ENCODE peak calls at places on chromosomes 4 and X, in ten cellular contexts. W is fibroblast of pulmonary artery, V is endodermal cell, U is OCI-LY7, P is GM12878, J is upper lobe of right lung, Y is heart left ventricle, G is GM12865, O is left lung, B is fibroblast of mammary gland. T is an unnamed sample.

GRCh38 chr4:169272265-169272886 is 1.6 kb upstream of the SH3RF1 start:
- DNase-seq in W (peak), V (no peak), U (no peak), P (peak), J (no peak), Y (no peak), G (peak), O (no peak), B (peak), T (no peak)

GRCh38 chrX:16212024-16212423 is 44.7 kb downstream of the MAGEB17 start:
- DNase-seq in W (peak), V (no peak), U (no peak), P (no peak), J (no peak), Y (no peak), G (no peak), O (no peak), B (peak), T (no peak)

GRCh38 chr4:38672247-38673071 is 8.5 kb downstream of the KLF3 start:
- DNase-seq in W (no peak), V (peak), U (no peak), P (no peak), J (no peak), Y (no peak), G (no peak), O (no peak), B (no peak), T (no peak)

GRCh38 chr4:187732524-187732923 is 263.0 kb upstream of the ZFP42 start:
- DNase-seq in W (peak), V (no peak), U (no peak), P (no peak), J (no peak), Y (no peak), G (no peak), O (no peak), B (no peak), T (no peak)

GRCh38 chr4:172096771-172097170 is 283.6 kb downstream of the GALNTL6 start:
- DNase-seq in W (peak), V (no peak), U (no peak), P (no peak), J (no peak), Y (no peak), G (no peak), O (no peak), B (no peak), T (no peak)

GRCh38 chrX:49069038-49069437 is 4.8 kb downstream of the PRAF2 start:
- DNase-seq in W (no peak), V (no peak), U (no peak), P (no peak), J (no peak), Y (no peak), G (no peak), O (no peak), B (no peak), T (no peak)

GRCh38 chr4:52051213-52051614 is at the start of gene SPATA18:
- DNase-seq in W (no peak), V (no peak), U (no peak), P (no peak), J (peak), Y (peak), G (peak), O (peak), B (peak), T (peak)

GRCh38 chr4:144115519-144115918 is 25.0 kb downstream of the GYPA start:
- DNase-seq in W (no peak), V (no peak), U (no peak), P (no peak), J (no peak), Y (no peak), G (peak), O (no peak), B (no peak), T (no peak)

GRCh38 chr4:165761968-165762367 is 111.1 kb upstream of the TLL1 start:
- DNase-seq in W (no peak), V (no peak), U (no peak), P (no peak), J (no peak), Y (no peak), G (no peak), O (no peak), B (no peak), T (no peak)

GRCh38 chr4:3250438-3250955 is 1.5 kb downstream of the MSANTD1 start:
- DNase-seq in W (no peak), V (peak), U (no peak), P (no peak), J (peak), Y (no peak), G (no peak), O (peak), B (no peak), T (peak)

GRCh38 chr4:147582386-147583077 is 34.7 kb upstream of the TMEM184C start:
- DNase-seq in W (peak), V (no peak), U (no peak), P (no peak), J (no peak), Y (no peak), G (no peak), O (no peak), B (peak), T (no peak)

DNA sequence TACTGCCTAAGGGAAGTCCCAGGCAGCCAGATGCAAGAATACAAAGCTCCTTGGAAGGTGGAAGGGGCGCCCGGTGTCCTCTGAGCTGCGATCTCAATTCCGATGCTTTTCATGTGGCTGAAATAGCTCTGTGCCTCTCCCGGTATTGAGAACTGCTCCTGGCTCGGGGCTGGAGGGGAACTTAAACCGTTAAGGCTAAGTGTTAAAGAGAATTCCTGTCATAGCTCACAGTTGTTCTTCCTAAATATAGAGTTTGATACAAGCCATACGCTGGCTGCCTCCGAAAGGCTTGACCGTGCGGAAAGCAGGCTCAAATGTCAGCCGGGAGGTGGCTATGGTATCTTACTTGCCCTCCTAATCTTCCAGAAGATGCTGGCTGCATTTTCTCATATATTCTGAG is at the start of gene SMPX:
- DNase-seq in W (no peak), V (no peak), U (no peak), P (no peak), J (no peak), Y (peak), G (no peak), O (no peak), B (no peak), T (no peak)
- H3K4me3 ChIP-seq in W (no peak), V (no peak), U (no peak), P (no peak), J (no peak), Y (peak), G (no peak), O (no peak), B (no peak), T (no peak)

GRCh38 chr4:86453044-86453501 is 93.2 kb upstream of the MAPK10 start:
- DNase-seq in W (peak), V (no peak), U (no peak), P (no peak), J (no peak), Y (peak), G (no peak), O (no peak), B (peak), T (no peak)
- H3K4me3 ChIP-seq in W (peak), V (no peak), U (no peak), P (no peak), J (peak), Y (peak), G (no peak), O (no peak), B (peak), T (no peak)

DNA sequence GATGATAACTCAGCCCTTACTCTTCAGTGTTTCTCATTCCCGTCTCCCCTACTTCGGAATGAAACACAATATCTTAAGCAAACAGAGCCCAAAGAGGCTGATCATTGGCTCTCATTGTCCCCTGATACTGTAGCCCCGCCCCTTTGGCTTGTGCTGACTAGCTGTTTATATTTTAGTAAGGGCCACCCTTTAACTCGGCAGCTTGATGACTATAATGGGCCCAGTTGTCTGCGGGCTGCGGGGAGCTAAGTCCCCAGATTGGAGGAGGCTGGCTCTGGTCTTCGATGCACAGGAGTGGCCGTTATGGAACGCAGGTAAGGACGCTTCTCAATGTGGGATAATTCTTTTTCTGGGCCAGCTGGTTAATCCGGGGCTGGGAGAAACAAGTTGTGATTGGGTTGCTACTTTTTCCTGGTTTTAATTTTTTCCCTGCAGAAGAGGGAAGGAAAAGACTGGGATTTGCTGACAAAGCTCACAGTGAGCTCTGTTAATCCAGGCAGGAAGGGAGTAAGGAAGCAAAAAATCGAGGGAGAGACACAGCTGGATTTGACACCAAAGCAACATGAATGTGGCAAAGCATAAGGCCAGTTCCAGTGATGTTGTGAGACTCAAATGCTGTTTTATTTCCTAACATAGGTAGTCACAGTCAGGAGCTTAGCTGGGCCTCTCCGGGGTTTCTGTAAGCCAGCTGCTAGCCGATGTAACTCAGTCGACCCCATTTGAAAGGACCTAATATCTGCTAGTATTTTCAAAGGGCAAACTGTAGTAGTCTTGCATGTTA is at the start of gene TRIM2:
- DNase-seq in W (peak), V (peak), U (no peak), P (no peak), J (peak), Y (peak), G (no peak), O (peak), B (peak), T (peak)
- H3K4me3 ChIP-seq in W (peak), V (peak), U (no peak), P (no peak), J (peak), Y (peak), G (no peak), O (peak), B (peak), T (peak)

DNA sequence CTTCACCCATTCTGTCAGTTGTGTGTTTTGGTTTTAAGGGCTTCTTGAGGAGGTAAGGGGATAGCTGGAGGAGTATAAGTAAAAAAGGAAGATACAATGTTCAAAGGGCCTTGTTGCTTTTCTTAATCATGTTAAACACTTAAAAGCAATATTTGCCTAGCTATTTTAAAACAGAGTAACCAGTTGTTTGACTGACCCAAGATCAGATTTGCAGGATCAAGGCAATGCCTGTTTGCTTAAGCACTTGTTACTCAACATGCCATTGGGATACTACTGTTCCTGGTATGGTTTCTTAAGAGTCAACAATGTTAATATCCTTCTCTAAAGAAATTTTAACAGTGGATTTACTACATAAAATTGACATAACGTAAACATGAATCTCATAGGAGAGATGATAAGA is 2.6 kb downstream of the DCLK2 start:
- DNase-seq in W (no peak), V (no peak), U (no peak), P (no peak), J (no peak), Y (no peak), G (no peak), O (no peak), B (no peak), T (no peak)
- H3K4me3 ChIP-seq in W (no peak), V (no peak), U (no peak), P (no peak), J (no peak), Y (peak), G (no peak), O (no peak), B (no peak), T (no peak)

DNA sequence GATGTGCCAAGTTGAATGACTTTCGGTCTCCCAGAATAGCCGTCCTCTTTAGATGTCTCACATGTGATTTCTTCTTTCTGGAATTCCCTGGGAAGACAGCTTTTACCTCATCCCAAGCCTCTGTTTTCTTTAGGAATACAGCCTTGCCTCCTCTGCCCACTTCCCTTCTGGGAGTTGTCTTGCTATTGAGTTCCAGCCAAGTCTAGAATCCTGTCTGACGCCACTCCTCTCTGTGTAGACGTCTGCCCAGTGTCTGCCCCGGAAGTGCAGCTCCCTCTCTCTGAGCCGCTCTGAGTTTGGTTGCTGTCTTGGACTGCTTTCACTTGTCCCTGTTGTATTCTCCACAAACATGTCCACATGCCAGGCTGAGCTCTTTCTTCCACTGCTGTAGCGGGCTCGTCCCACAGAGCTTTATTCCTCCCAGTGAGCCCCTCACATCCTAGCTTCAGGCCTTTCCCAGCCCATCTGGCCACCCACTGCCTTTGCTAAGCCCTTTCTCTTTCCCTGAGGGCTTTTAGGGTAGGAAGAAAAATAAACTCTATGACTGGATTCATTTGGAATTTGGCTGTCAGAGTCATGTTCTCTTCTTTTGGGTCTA is 9.0 kb upstream of the IGFBP7 start:
- DNase-seq in W (peak), V (no peak), U (no peak), P (no peak), J (peak), Y (peak), G (no peak), O (peak), B (peak), T (no peak)
- H3K4me3 ChIP-seq in W (peak), V (no peak), U (no peak), P (no peak), J (no peak), Y (peak), G (no peak), O (no peak), B (peak), T (no peak)

DNA sequence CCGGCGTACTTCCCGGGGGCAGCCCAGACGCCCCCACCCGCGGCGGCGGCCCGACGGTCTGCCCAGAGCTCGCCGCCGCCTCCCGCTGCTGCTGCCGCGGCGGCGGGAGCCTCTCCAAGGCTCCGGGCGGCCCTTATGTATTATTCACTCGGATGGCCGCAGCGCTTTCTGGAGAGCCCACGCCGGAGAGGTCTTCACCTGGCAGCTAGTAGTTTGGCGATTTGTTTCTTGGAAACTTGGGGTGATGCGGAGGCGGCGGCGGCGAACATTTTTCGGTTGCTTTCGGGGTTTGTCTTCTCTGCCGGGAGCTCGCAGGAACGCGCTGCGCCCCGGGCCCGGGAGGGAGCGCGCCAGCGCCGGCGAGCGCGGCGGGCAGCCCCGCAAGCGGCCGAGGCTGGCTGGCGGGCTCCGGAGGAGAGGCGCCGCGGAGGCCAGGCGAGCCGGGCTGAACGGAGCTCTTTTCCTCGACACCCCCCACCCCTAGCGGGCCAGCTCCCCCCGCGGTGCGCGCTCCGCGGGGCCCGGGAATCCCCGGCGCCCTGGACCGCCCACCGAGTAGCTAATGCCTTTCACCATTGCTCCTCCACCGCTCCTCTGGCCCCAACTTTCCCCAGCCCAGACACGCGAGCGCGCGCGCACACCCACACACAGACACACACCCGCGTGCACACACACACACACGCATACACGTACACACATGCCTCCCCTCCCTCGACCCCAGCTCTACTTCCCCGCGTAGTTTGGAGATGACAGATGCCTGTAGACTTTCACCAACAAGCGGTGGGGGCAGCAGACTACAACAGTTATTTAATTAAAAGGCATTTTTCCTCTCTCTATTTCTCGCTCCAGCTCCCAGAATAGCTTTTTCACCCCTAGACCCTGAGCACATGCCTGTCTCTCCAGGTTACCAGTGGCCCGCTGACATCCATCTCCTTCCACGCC is 113.4 kb downstream of the DHX15 start:
- DNase-seq in W (peak), V (peak), U (no peak), P (no peak), J (peak), Y (peak), G (peak), O (peak), B (peak), T (peak)
- H3K4me3 ChIP-seq in W (peak), V (peak), U (no peak), P (peak), J (peak), Y (peak), G (peak), O (peak), B (peak), T (peak)

GRCh38 chr4:5616331-5616950 is 91.9 kb downstream of the EVC2 start:
- DNase-seq in W (no peak), V (no peak), U (no peak), P (no peak), J (no peak), Y (no peak), G (no peak), O (no peak), B (no peak), T (no peak)

GRCh38 chr4:5622596-5622995 is 85.8 kb downstream of the EVC2 start:
- DNase-seq in W (no peak), V (no peak), U (no peak), P (no peak), J (no peak), Y (no peak), G (no peak), O (no peak), B (no peak), T (no peak)

GRCh38 chr4:5615496-5616075 is 92.8 kb downstream of the EVC2 start:
- DNase-seq in W (no peak), V (peak), U (no peak), P (no peak), J (no peak), Y (no peak), G (no peak), O (no peak), B (no peak), T (no peak)

GRCh38 chr4:5618051-5619010 is 90.0 kb downstream of the EVC2 start:
- DNase-seq in W (no peak), V (no peak), U (no peak), P (no peak), J (no peak), Y (no peak), G (no peak), O (no peak), B (no peak), T (no peak)

DNA sequence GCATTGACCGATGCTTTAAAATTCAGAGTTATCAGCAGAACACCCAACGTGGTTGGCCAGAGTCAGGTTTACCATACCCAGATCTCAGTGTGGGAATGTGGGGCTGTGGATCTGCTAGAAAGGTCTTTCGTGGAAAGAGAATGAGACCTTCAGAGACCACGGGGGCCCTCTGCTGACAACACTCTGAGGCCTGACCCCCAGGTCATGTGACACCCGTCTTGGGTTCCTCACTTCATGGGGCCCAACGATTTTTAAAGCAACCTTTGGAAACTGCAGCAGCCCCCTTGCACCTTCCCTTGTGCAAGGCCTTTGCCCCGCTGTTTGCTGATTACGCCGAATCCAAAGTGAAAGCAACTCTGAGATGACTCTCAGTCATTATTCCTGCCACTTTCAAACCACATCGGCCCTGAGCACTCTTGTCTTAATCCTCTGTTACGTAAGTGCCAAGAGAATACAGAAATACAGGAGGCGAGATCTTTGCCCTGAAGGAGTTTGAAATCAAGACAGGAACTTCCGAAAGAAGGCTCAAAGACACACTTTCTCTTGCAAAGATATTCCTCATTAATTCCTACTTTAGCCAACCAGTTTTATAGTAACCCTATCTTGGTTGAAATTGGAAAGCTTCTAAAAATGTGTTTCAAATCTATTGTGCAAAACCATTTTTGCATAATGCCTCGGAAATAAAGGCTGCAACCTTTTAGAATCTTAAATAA is 88.3 kb downstream of the EVC2 start:
- DNase-seq in W (no peak), V (no peak), U (no peak), P (no peak), J (no peak), Y (no peak), G (no peak), O (no peak), B (peak), T (no peak)
- H3K4me3 ChIP-seq in W (no peak), V (no peak), U (no peak), P (no peak), J (no peak), Y (no peak), G (no peak), O (no peak), B (no peak), T (no peak)

GRCh38 chrX:80334583-80334982 is 85.7 kb upstream of the TENT5D start:
- DNase-seq in W (no peak), V (peak), U (no peak), P (no peak), J (no peak), Y (no peak), G (no peak), O (no peak), B (no peak), T (no peak)
- H3K4me3 ChIP-seq in W (peak), V (peak), U (no peak), P (no peak), J (peak), Y (peak), G (no peak), O (peak), B (peak), T (peak)

DNA sequence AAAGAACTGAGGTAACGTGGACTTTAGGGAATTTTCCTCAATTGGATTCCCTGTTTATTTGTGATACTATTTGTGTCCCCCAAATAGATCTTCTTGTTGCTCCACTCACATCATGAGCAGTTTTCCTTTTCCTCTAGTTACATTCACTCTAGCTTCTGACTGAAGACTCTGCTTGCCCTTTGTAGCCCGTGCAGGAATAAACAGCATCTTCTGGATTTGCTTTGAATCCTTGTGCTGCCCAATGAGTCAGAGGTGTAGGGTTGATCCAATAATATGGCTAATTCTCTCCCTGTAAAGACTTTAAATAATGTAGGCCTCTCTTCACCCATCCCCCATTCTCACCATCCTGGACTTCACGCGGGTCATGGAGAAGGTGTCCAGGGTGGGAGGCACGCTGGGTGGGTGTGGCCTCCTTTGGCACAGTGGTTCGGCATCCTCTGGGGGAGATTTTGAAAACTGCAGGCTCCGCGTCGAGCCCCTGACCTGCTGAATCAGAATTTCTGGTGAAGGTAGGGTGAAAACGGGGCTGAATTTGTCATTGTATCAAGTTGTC is 9.0 kb downstream of the HAND2 start:
- DNase-seq in W (no peak), V (no peak), U (no peak), P (no peak), J (no peak), Y (no peak), G (no peak), O (no peak), B (no peak), T (no peak)
- H3K4me3 ChIP-seq in W (no peak), V (no peak), U (no peak), P (no peak), J (no peak), Y (peak), G (no peak), O (no peak), B (no peak), T (peak)